ENCODE peak calls at places on chromosomes 5 and 9, in six cellular contexts. S is CD8-positive, alpha-beta T cell; N is thyroid gland; J is PC-3; A is endodermal cell; M is spleen. D is an unnamed sample.

GRCh38 chr9:86281577-86282076 is 711 bp downstream of the ISCA1 start:
- DNase-seq in S (no peak), N (peak; percentile 27), J (peak; percentile 3), A (no peak), M (no peak), D (no peak)

GRCh38 chr9:126842977-126843799 is 17.3 kb upstream of the ZBTB34 start:
- DNase-seq in S (no peak), N (no peak), J (no peak), A (no peak), M (no peak), D (no peak)

GRCh38 chr9:15249042-15249818 is 57.8 kb downstream of the TTC39B start:
- DNase-seq in S (no peak), N (no peak), J (no peak), A (peak; percentile 84), M (no peak), D (no peak)

GRCh38 chr9:17967731-17968130 is 388.9 kb downstream of the SH3GL2 start:
- DNase-seq in S (no peak), N (no peak), J (no peak), A (no peak), M (no peak), D (no peak)

GRCh38 chr9:33750307-33750838 is 45.0 kb upstream of the PRSS3 start:
- DNase-seq in S (no peak), N (peak; percentile 46), J (peak; percentile 42), A (no peak), M (no peak), D (no peak)

GRCh38 chr5:125112196-125112595 is 365.8 kb upstream of the ZNF608 start:
- DNase-seq in S (no peak), N (no peak), J (peak; percentile 34), A (no peak), M (no peak), D (no peak)

GRCh38 chr9:23145467-23145866 is 680.6 kb downstream of the ELAVL2 start:
- DNase-seq in S (no peak), N (no peak), J (no peak), A (no peak), M (no peak), D (no peak)

GRCh38 chr5:159913048-159913447 is 3.2 kb upstream of the ADRA1B start:
- DNase-seq in S (no peak), N (no peak), J (peak; percentile 62), A (no peak), M (no peak), D (peak; percentile 26)

GRCh38 chr5:1820381-1820780 is 19.2 kb downstream of the NDUFS6 start:
- DNase-seq in S (no peak), N (no peak), J (no peak), A (no peak), M (peak; percentile 60), D (no peak)

GRCh38 chr5:37834542-37835399 is 5.1 kb downstream of the GDNF start:
- DNase-seq in S (no peak), N (no peak), J (no peak), A (peak; percentile 84), M (no peak), D (no peak)

GRCh38 chr5:165029471-165029870 is 1524.1 kb downstream of the MAT2B start:
- DNase-seq in S (no peak), N (no peak), J (no peak), A (peak; percentile 80), M (no peak), D (no peak)

GRCh38 chr9:97437151-97437550 is 25.3 kb downstream of the TDRD7 start:
- DNase-seq in S (no peak), N (no peak), J (no peak), A (no peak), M (no peak), D (no peak)

GRCh38 chr9:135029871-135030710 is 57.4 kb upstream of the OLFM1 start:
- DNase-seq in S (no peak), N (no peak), J (no peak), A (no peak), M (no peak), D (no peak)

GRCh38 chr9:68844196-68844595 is 139.2 kb downstream of the PIP5K1B start:
- DNase-seq in S (no peak), N (no peak), J (no peak), A (no peak), M (no peak), D (no peak)

GRCh38 chr5:148060881-148061280 is 2.9 kb upstream of the SPINK5 start:
- DNase-seq in S (no peak), N (no peak), J (no peak), A (no peak), M (no peak), D (no peak)

GRCh38 chr5:135944967-135945560 is 9.7 kb downstream of the LECT2 start:
- DNase-seq in S (no peak), N (peak; percentile 51), J (peak; percentile 80), A (peak; percentile 65), M (no peak), D (peak; percentile 63)

GRCh38 chr5:40572359-40572758 is 107.4 kb upstream of the PTGER4 start:
- DNase-seq in S (no peak), N (no peak), J (no peak), A (no peak), M (no peak), D (no peak)

GRCh38 chr5:34571380-34572041 is 84.6 kb upstream of the RAI14 start:
- DNase-seq in S (no peak), N (no peak), J (no peak), A (no peak), M (no peak), D (no peak)

GRCh38 chr9:128006360-128007024 is 25.7 kb upstream of the EEIG1 start:
- DNase-seq in S (no peak), N (no peak), J (peak; percentile 77), A (no peak), M (no peak), D (no peak)

GRCh38 chr5:6766558-6767191 is 53.4 kb downstream of the TENT4A start:
- DNase-seq in S (no peak), N (peak; percentile 98), J (peak; percentile 100), A (no peak), M (peak; percentile 85), D (peak; percentile 94)

GRCh38 chr9:31639444-31639843 is 745.0 kb upstream of the ACO1 start:
- DNase-seq in S (no peak), N (no peak), J (no peak), A (no peak), M (no peak), D (no peak)

GRCh38 chr5:78959767-78960166 is 25.3 kb downstream of the ARSB start:
- DNase-seq in S (no peak), N (no peak), J (no peak), A (no peak), M (no peak), D (no peak)

GRCh38 chr5:104815212-104815611 is 1252.6 kb upstream of the NUDT12 start:
- DNase-seq in S (no peak), N (no peak), J (no peak), A (no peak), M (no peak), D (no peak)

DNA sequence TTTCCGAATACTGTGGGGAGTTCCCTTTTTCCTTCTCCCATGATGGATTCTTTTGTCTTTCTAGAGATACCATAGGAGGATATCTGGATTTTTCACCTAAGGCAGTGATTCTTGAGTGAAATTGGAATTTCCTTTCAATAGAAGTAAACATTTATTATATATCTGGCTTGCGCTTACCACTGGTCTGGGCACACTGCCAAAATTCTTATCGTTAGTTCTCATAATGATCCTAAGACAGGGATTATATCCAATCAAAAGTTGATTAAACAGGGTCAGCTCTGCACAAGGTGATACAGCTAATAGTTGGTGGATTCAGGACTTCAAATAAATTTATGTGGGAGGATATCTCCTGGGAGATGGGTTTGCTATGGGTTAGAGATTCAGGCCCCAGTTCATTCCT is 9.6 kb downstream of the TLE4 start:
- DNase-seq in S (no peak), N (no peak), J (no peak), A (no peak), M (no peak), D (no peak)
- H3K4me1 ChIP-seq in S (peaks cover 66% of the 10 kb centered on the region), N (no peaks in the 10 kb centered on the region), J (peaks cover 13% of the 10 kb centered on the region), A (peaks cover 9% of the 10 kb centered on the region), M (peaks cover 92% of the 10 kb centered on the region), D (peaks cover 16% of the 10 kb centered on the region)

GRCh38 chr9:133429216-133429613 is 7.0 kb downstream of the ADAMTS13 start:
- DNase-seq in S (no peak), N (no peak), J (no peak), A (peak; percentile 83), M (no peak), D (no peak)

GRCh38 chr9:133428579-133429215 is 6.5 kb downstream of the ADAMTS13 start:
- DNase-seq in S (no peak), N (peak; percentile 51), J (no peak), A (peak; percentile 86), M (no peak), D (no peak)

GRCh38 chr9:133427658-133428348 is 5.6 kb downstream of the ADAMTS13 start:
- DNase-seq in S (no peak), N (no peak), J (no peak), A (peak; percentile 58), M (no peak), D (no peak)

GRCh38 chr9:133430244-133430643 is 8.1 kb downstream of the ADAMTS13 start:
- DNase-seq in S (no peak), N (no peak), J (no peak), A (no peak), M (no peak), D (no peak)

GRCh38 chr9:133429641-133430161 is 7.5 kb downstream of the ADAMTS13 start:
- DNase-seq in S (no peak), N (peak; percentile 51), J (no peak), A (peak; percentile 95), M (peak; percentile 82), D (no peak)
- TF ChIP-seq CTCF in S (no peak), N (no peak), J (peak; percentile 13), A (peak; percentile 78), M (peak; percentile 35), D (no peak)

DNA sequence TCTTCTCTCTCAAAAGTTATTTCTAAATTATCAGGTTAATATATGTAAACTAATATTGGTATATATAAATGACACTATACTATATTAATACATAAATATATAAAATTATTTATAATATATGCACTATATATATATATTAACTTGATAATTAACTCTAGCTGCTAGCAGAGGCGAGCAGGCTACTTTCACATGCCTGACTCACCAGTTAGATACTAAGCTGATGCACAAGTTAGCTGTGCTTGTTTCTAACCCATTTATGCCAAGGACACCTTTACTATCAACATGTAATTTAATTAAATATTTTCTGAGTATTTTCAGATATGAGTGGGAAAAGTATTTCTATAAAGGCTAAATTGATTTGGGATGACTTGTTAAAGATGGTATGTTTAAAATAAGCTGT is 70.1 kb downstream of the TRIO start:
- DNase-seq in S (no peak), N (no peak), J (no peak), A (no peak), M (no peak), D (no peak)
- H3K4me1 ChIP-seq in S (no peaks in the 10 kb centered on the region), N (peaks cover 40% of the 10 kb centered on the region), J (peaks cover 55% of the 10 kb centered on the region), A (peaks cover 10% of the 10 kb centered on the region), M (peaks cover 77% of the 10 kb centered on the region), D (peaks cover 41% of the 10 kb centered on the region)

GRCh38 chr9:6689893-6690634 is 44.5 kb upstream of the GLDC start:
- DNase-seq in S (no peak), N (no peak), J (no peak), A (no peak), M (no peak), D (no peak)

GRCh38 chr9:6681147-6681956 is 35.8 kb upstream of the GLDC start:
- DNase-seq in S (peak; percentile 90), N (peak; percentile 98), J (peak; percentile 95), A (peak; percentile 98), M (peak; percentile 98), D (peak; percentile 95)

GRCh38 chr9:6687180-6687579 is 41.7 kb upstream of the GLDC start:
- DNase-seq in S (no peak), N (no peak), J (no peak), A (no peak), M (no peak), D (no peak)

GRCh38 chr9:6681957-6682501 is 36.5 kb upstream of the GLDC start:
- DNase-seq in S (no peak), N (no peak), J (no peak), A (no peak), M (peak; percentile 79), D (no peak)

GRCh38 chr9:6686396-6686795 is 40.9 kb upstream of the GLDC start:
- DNase-seq in S (no peak), N (no peak), J (peak; percentile 40), A (no peak), M (no peak), D (no peak)
- TF ChIP-seq CTCF in S (no peak), N (peak; percentile 19), J (peak; percentile 50), A (peak; percentile 31), M (no peak), D (no peak)